ENCODE peak calls at places on chromosomes 16 and 17, in nine cellular contexts. L is lung; N is stimulated activated CD8-positive, alpha-beta memory T cell treated with anti-CD3 and anti-CD28 coated beads, Interleukin-4, amount 100 ng/mL, for 1 hour; K is HEK293T; R is H54; W is RKO; J is progenitor cell of endocrine pancreas; D is skeletal muscle cell; E is colonic mucosa. S is an unnamed sample.

GRCh38 chr17:22266231-22266630 is 573.9 kb downstream of the KCNJ18 start:
- DNase-seq in L (no peak), N (no peak), K (no peak), R (no peak), W (no peak), J (no peak), D (no peak), E (no peak), S (no peak)

GRCh38 chr17:61531223-61531622 is 59.8 kb downstream of the NACA2 start:
- DNase-seq in L (no peak), N (no peak), K (no peak), R (no peak), W (no peak), J (no peak), D (no peak), E (no peak), S (no peak)

GRCh38 chr17:39823407-39824054 is 40.6 kb downstream of the IKZF3 start:
- DNase-seq in L (no peak), N (no peak), K (no peak), R (no peak), W (no peak), J (no peak), D (no peak), E (no peak), S (no peak)

GRCh38 chr16:29729116-29729521 is 16.7 kb downstream of the C16orf54 start:
- DNase-seq in L (no peak), N (no peak), K (peak; percentile 67), R (peak; percentile 44), W (peak; percentile 58), J (no peak), D (no peak), E (no peak), S (no peak)

GRCh38 chr17:62670202-62670821 is 42.8 kb downstream of the MRC2 start:
- DNase-seq in L (no peak), N (no peak), K (no peak), R (no peak), W (no peak), J (no peak), D (no peak), E (no peak), S (no peak)

GRCh38 chr17:66413564-66414520 is 111.4 kb downstream of the PRKCA start:
- DNase-seq in L (no peak), N (no peak), K (no peak), R (no peak), W (no peak), J (no peak), D (no peak), E (no peak), S (no peak)

GRCh38 chr17:58402679-58403078 is 14.7 kb downstream of the RNF43 start:
- DNase-seq in L (no peak), N (no peak), K (no peak), R (no peak), W (no peak), J (no peak), D (no peak), E (no peak), S (no peak)

GRCh38 chr17:81140695-81141094 is 24.6 kb upstream of the PVALEF start:
- DNase-seq in L (no peak), N (no peak), K (no peak), R (no peak), W (no peak), J (no peak), D (no peak), E (no peak), S (no peak)

GRCh38 chr17:42067371-42068180 is 17.2 kb upstream of the C17orf113 start:
- DNase-seq in L (peak; percentile 67), N (peak; percentile 52), K (peak; percentile 80), R (peak; percentile 72), W (peak; percentile 35), J (peak; percentile 68), D (no peak), E (peak; percentile 81), S (peak; percentile 54)

GRCh38 chr17:82228842-82229685 is at the start of gene SLC16A3:
- DNase-seq in L (no peak), N (no peak), K (no peak), R (no peak), W (peak; percentile 78), J (no peak), D (no peak), E (peak; percentile 65), S (no peak)

GRCh38 chr17:1125775-1126120 is 54.0 kb downstream of the ABR start:
- DNase-seq in L (no peak), N (no peak), K (no peak), R (no peak), W (no peak), J (no peak), D (no peak), E (no peak), S (no peak)

GRCh38 chr17:60087882-60088669 is 9.4 kb upstream of the HEATR6 start:
- DNase-seq in L (no peak), N (no peak), K (peak; percentile 72), R (peak; percentile 95), W (no peak), J (no peak), D (no peak), E (peak; percentile 56), S (no peak)

GRCh38 chr16:66127459-66128362 is 238.8 kb upstream of the CDH5 start:
- DNase-seq in L (no peak), N (no peak), K (no peak), R (no peak), W (no peak), J (no peak), D (no peak), E (no peak), S (peak; percentile 54)

GRCh38 chr16:84593825-84594724 is 23.8 kb downstream of the COTL1 start:
- DNase-seq in L (peak; percentile 55), N (peak; percentile 65), K (no peak), R (no peak), W (no peak), J (no peak), D (no peak), E (peak; percentile 88), S (peak; percentile 65)

GRCh38 chr17:78325076-78325712 is 34.7 kb downstream of the SOCS3 start:
- DNase-seq in L (no peak), N (no peak), K (no peak), R (no peak), W (no peak), J (no peak), D (peak; percentile 55), E (no peak), S (no peak)

S was measured in mucosa of gallbladder.